ENCODE peak calls at places on chromosomes 12 and 14, in ten cellular contexts. C is left ventricle myocardium inferior, H is A673, U is heart right ventricle, F is osteoblast, Z is K562, V is lower lobe of right lung, X is IMR-90, Q is upper lobe of right lung, L is H1. N is an unnamed sample.

GRCh38 chr14:59631237-59631636 is 54.6 kb upstream of the CCDC175 start:
- DNase-seq in X (no peak), Q (no peak), V (no peak), H (peak; percentile 52), F (no peak), L (no peak), Z (peak; percentile 23), U (no peak), C (no peak), N (no peak)

GRCh38 chr14:67428501-67429031 is 16.6 kb upstream of the PLEK2 start:
- DNase-seq in Q (no peak), H (no peak), X (peak; percentile 75), Z (no peak), C (no peak), L (no peak), U (no peak), V (no peak), F (peak; percentile 68), N (no peak)

GRCh38 chr14:74525361-74525851 is 31.8 kb downstream of the ISCA2 start:
- DNase-seq in X (no peak), F (peak; percentile 30), C (no peak), U (no peak), Q (no peak), V (no peak), H (no peak), L (no peak), Z (no peak), N (no peak)

GRCh38 chr14:25400607-25401206 is 350.8 kb upstream of the STXBP6 start:
- DNase-seq in H (peak; percentile 79), Z (peak; percentile 15), U (no peak), F (no peak), C (no peak), Q (no peak), V (no peak), L (no peak), X (peak; percentile 29), N (no peak)

GRCh38 chr14:100246809-100247428 is 8.0 kb downstream of the YY1 start:
- DNase-seq in C (no peak), Q (no peak), H (peak; percentile 81), V (no peak), X (peak; percentile 47), U (no peak), L (no peak), Z (peak; percentile 15), F (peak; percentile 47), N (no peak)

GRCh38 chr12:116492703-116493324 is 66.4 kb upstream of the MAP1LC3B2 start:
- DNase-seq in C (no peak), Z (peak; percentile 79), U (no peak), V (no peak), H (peak; percentile 56), X (peak; percentile 81), Q (no peak), F (peak; percentile 68), L (no peak), N (no peak)

GRCh38 chr12:27779416-27779815 is 617 bp upstream of the KLHL42 start:
- DNase-seq in L (no peak), U (no peak), Z (no peak), C (peak; percentile 15), F (peak; percentile 79), H (no peak), V (no peak), X (no peak), Q (no peak), N (no peak)

GRCh38 chr14:100528962-100529560 is 58.2 kb downstream of the BEGAIN start:
- DNase-seq in U (no peak), Q (peak; percentile 59), C (peak; percentile 6), L (no peak), X (no peak), F (peak; percentile 62), Z (no peak), H (no peak), V (peak; percentile 37), N (no peak)

GRCh38 chr14:75979641-75980422 is 2.0 kb downstream of the TGFB3 start:
- DNase-seq in H (no peak), F (no peak), Q (no peak), Z (no peak), V (no peak), C (no peak), X (no peak), U (peak; percentile 27), L (no peak), N (peak; percentile 58)

GRCh38 chr14:99752486-99753121 is 40.6 kb upstream of the EML1 start:
- DNase-seq in U (no peak), X (peak; percentile 76), H (no peak), F (peak; percentile 98), C (peak; percentile 13), V (peak; percentile 34), L (no peak), Q (no peak), Z (no peak), N (no peak)

GRCh38 chr12:108340037-108340436 is 926 bp upstream of the CMKLR1 start:
- DNase-seq in U (no peak), C (no peak), Z (no peak), L (no peak), H (no peak), V (peak; percentile 53), F (peak; percentile 61), Q (no peak), X (no peak), N (peak; percentile 62)

GRCh38 chr12:56634242-56634836 is 4.2 kb upstream of the BAZ2A start:
- DNase-seq in C (no peak), Q (peak; percentile 86), L (no peak), X (no peak), U (no peak), H (peak; percentile 38), V (peak; percentile 75), F (peak; percentile 87), Z (peak; percentile 73), N (peak; percentile 30)

GRCh38 chr12:4810219-4810671 is 90.0 kb downstream of the GALNT8 start:
- DNase-seq in U (no peak), Z (no peak), X (no peak), Q (no peak), F (no peak), V (no peak), H (no peak), C (no peak), L (no peak), N (no peak)

GRCh38 chr14:67359319-67359774 is 257 bp downstream of the ATP6V1D start:
- DNase-seq in F (no peak), H (no peak), Z (peak; percentile 16), V (peak; percentile 53), Q (no peak), U (peak; percentile 22), C (peak; percentile 25), X (peak; percentile 63), L (no peak), N (peak; percentile 51)

GRCh38 chr12:69985656-69986055 is 160.6 kb downstream of the MYRFL start:
- DNase-seq in L (peak; percentile 7), Q (no peak), V (no peak), X (no peak), U (no peak), Z (peak; percentile 32), H (peak; percentile 42), F (no peak), C (no peak), N (no peak)

GRCh38 chr14:27427796-27428195 is 830.0 kb upstream of the NOVA1 start:
- DNase-seq in C (no peak), U (no peak), L (no peak), Q (no peak), H (peak; percentile 0), X (no peak), Z (no peak), F (no peak), V (no peak), N (no peak)

GRCh38 chr12:49777800-49778748 is 36.7 kb downstream of the TMBIM6 start:
- DNase-seq in H (peak; percentile 50), V (peak; percentile 73), F (peak; percentile 36), Z (peak; percentile 82), Q (peak; percentile 82), X (peak; percentile 16), U (peak; percentile 58), C (peak; percentile 50), L (peak; percentile 72), N (peak; percentile 45)

GRCh38 chr12:118346895-118347294 is 25.8 kb downstream of the TAOK3 start:
- DNase-seq in L (no peak), Z (no peak), Q (no peak), H (no peak), V (no peak), X (no peak), C (no peak), U (no peak), F (no peak), N (no peak)

GRCh38 chr12:26121323-26121740 is 3.5 kb downstream of the BHLHE41 start:
- DNase-seq in Z (no peak), C (no peak), Q (no peak), V (no peak), U (no peak), H (no peak), X (no peak), F (no peak), L (no peak), N (no peak)
- H3K4me3 ChIP-seq in Z (no peak overlapping the region), C (peak overlapping the region; percentile 70), Q (peak overlapping the region; percentile 56), V (peak overlapping the region; percentile 62), U (peak overlapping the region; percentile 58), H (no peak overlapping the region), X (no peak overlapping the region), F (peak overlapping the region; percentile 70), L (no peak overlapping the region), N (peak overlapping the region; percentile 64)

GRCh38 chr12:100229036-100229635 is 28.5 kb downstream of the ACTR6 start:
- DNase-seq in V (no peak), Z (no peak), Q (no peak), H (peak; percentile 42), L (no peak), F (no peak), U (no peak), C (no peak), X (peak; percentile 13), N (no peak)
- H3K27ac ChIP-seq in V (no peak overlapping the region), Z (no peak overlapping the region), Q (no peak overlapping the region), H (no peak overlapping the region), L (no peak overlapping the region), F (no peak overlapping the region), U (no peak overlapping the region), C (no peak overlapping the region), X (no peak overlapping the region), N (no peak overlapping the region)

DNA sequence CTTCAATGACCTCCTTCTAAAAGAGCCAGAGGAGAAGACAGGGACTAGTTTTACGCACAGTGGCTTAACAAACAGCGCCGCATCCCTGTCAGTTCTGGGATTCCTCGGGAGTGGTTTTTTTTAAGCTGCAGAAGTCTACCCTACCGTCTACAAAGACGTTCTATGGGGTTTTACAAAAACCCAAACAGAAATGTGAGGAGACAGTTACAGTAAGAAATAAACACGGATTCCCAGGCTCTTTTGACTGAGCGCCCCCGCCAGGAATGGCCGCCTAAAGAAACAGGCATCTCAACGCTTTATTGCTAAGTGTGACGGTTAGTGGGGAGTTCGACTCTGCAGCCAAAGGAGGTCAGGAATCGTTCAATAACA is 484 bp downstream of the ALKBH1 start:
- DNase-seq in C (no peak), F (peak; percentile 83), X (peak; percentile 63), Z (peak; percentile 23), H (peak; percentile 35), V (no peak), U (no peak), L (no peak), Q (no peak), N (no peak)
- TF ChIP-seq CTCF in C (peak; percentile 32), F (peak; percentile 61), X (peak; percentile 49), Z (peak; percentile 47), H (peak; percentile 47), V (peak; percentile 20), U (no peak), L (no peak), Q (no peak), N (no peak)

DNA sequence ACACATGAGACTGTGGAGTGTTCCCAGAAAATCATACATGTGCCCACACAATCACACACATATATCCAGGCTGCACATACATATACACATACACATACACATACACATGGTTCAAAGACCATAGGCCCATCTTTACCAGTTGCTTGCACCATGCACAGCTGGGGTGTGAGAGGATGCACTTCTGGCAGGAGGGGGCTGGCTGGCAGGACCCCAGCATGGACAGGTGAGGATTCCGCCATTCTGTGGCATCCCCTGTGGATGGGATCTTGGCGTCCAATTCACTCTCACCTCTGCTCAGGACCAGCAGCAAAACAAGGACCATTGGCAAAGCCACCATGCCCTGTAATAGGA is 7.0 kb downstream of the ITGB7 start:
- DNase-seq in F (no peak), H (no peak), U (no peak), L (no peak), X (no peak), Q (no peak), C (no peak), Z (no peak), V (no peak), N (no peak)
- H3K4me3 ChIP-seq in F (no peak overlapping the region), H (no peak overlapping the region), U (no peak overlapping the region), L (no peak overlapping the region), X (no peak overlapping the region), Q (no peak overlapping the region), C (no peak overlapping the region), Z (no peak overlapping the region), V (no peak overlapping the region), N (no peak overlapping the region)

N was measured in heart left ventricle.